ENCODE peak calls at places on chromosomes 3 and 15, in ten cellular contexts. B, Z, Y, H, X, V, L, D, K and N are unnamed samples.

GRCh38 chr15:71730277-71731144 is 79.8 kb upstream of the NR2E3 start:
- DNase-seq in B (peak; percentile 74), L (peak; percentile 50), D (no peak), H (peak; percentile 35), Y (no peak), V (no peak), X (peak; percentile 63), K (peak; percentile 77), Z (no peak), N (peak; percentile 72)

GRCh38 chr3:140816372-140816771 is 125.3 kb upstream of the SLC25A36 start:
- DNase-seq in K (no peak), X (no peak), L (no peak), Z (no peak), Y (no peak), B (no peak), V (no peak), H (no peak), D (no peak), N (no peak)

GRCh38 chr15:68470981-68471380 is 39.0 kb upstream of the ITGA11 start:
- DNase-seq in D (no peak), V (no peak), H (no peak), B (no peak), K (no peak), Y (no peak), Z (no peak), L (no peak), X (no peak), N (no peak)

GRCh38 chr3:122857019-122857418 is 62.1 kb downstream of the SLC49A4 start:
- DNase-seq in X (no peak), V (no peak), D (no peak), K (peak; percentile 62), Z (no peak), Y (no peak), B (peak; percentile 80), H (no peak), L (no peak), N (no peak)

GRCh38 chr3:4401441-4401840 is 65.6 kb downstream of the SUMF1 start:
- DNase-seq in Y (no peak), H (no peak), K (no peak), L (no peak), Z (no peak), D (no peak), B (no peak), V (no peak), X (no peak), N (no peak)

GRCh38 chr15:67520276-67520975 is 505 bp upstream of the C15orf61 start:
- DNase-seq in V (no peak), L (no peak), B (peak; percentile 43), D (no peak), Y (no peak), Z (no peak), K (peak; percentile 7), X (no peak), H (no peak), N (no peak)

GRCh38 chr3:138331143-138331894 is 1.7 kb upstream of the NME9 start:
- DNase-seq in Y (no peak), H (no peak), Z (no peak), D (no peak), B (peak; percentile 62), V (no peak), L (no peak), K (peak; percentile 35), X (no peak), N (no peak)

GRCh38 chr3:46559030-46559704 is 6.9 kb downstream of the LRRC2 start:
- DNase-seq in L (no peak), X (no peak), K (peak; percentile 33), V (peak; percentile 28), Z (no peak), Y (no peak), D (no peak), B (no peak), H (no peak), N (no peak)

GRCh38 chr3:190486201-190486865 is 27.6 kb upstream of the IL1RAP start:
- DNase-seq in X (no peak), V (no peak), Z (no peak), B (no peak), L (no peak), K (no peak), D (no peak), Y (no peak), H (no peak), N (no peak)

DNA sequence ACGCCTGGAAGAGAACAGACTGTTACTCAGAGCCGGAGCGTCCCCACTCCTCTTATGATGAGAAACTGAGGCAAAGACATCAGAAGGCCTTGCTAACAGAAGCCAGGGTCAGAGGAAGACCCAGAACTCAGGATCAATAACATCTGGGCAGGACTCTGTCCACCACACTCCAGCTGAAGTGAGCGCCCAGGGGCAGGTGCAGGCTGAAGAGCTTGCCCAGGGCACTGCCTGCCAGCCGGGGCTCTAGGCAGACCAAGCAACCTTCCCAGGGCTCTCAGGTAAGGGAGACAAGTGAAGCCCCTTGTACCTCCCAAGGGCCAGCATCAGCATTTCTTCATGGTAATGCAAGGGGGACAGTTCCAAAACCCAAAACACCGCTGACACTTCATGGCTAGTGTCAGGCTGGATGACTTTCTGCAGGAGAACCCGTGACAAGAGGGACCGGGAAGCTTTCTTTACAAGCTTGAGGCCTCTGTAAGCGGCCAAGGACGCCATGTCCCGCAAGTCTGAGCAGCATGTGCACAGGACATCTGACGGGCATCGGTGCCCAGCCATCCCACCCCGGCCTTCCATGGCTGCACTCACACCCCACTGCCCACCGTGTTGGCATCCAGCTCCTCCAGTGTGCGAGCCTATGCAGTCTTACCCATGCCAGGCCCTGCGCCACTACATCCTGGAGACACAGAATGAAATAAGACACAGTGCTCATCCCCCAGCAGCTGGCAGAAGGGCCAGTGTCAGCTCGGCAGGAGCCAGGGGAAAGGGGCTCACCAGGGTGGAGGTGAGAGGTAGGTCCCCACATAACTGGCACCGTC is 14.1 kb downstream of the XXYLT1 start:
- DNase-seq in V (no peak), X (no peak), B (no peak), Z (no peak), Y (no peak), K (no peak), H (no peak), D (no peak), L (no peak), N (peak; percentile 47)
- H3K4me3 ChIP-seq in V (no peak overlapping the region), X (no peak overlapping the region), B (no peak overlapping the region), Z (no peak overlapping the region), Y (no peak overlapping the region), K (no peak overlapping the region), H (no peak overlapping the region), D (no peak overlapping the region), L (no peak overlapping the region), N (no peak overlapping the region)

GRCh38 chr3:58036287-58037032 is 28.2 kb downstream of the FLNB start:
- DNase-seq in D (no peak), H (no peak), V (no peak), B (peak; percentile 31), L (no peak), X (peak; percentile 67), K (no peak), Z (no peak), Y (no peak), N (no peak)

GRCh38 chr3:58039609-58040008 is 31.4 kb downstream of the FLNB start:
- DNase-seq in B (no peak), L (no peak), K (no peak), H (no peak), D (no peak), X (no peak), V (no peak), Z (no peak), Y (no peak), N (no peak)

GRCh38 chr3:58038675-58039302 is 30.6 kb downstream of the FLNB start:
- DNase-seq in V (no peak), H (no peak), K (no peak), X (no peak), L (no peak), B (peak; percentile 29), Y (no peak), D (no peak), Z (no peak), N (no peak)

GRCh38 chr3:58035512-58035867 is 27.3 kb downstream of the FLNB start:
- DNase-seq in X (no peak), K (no peak), Z (no peak), H (no peak), Y (no peak), B (peak; percentile 76), L (no peak), D (no peak), V (no peak), N (no peak)

DNA sequence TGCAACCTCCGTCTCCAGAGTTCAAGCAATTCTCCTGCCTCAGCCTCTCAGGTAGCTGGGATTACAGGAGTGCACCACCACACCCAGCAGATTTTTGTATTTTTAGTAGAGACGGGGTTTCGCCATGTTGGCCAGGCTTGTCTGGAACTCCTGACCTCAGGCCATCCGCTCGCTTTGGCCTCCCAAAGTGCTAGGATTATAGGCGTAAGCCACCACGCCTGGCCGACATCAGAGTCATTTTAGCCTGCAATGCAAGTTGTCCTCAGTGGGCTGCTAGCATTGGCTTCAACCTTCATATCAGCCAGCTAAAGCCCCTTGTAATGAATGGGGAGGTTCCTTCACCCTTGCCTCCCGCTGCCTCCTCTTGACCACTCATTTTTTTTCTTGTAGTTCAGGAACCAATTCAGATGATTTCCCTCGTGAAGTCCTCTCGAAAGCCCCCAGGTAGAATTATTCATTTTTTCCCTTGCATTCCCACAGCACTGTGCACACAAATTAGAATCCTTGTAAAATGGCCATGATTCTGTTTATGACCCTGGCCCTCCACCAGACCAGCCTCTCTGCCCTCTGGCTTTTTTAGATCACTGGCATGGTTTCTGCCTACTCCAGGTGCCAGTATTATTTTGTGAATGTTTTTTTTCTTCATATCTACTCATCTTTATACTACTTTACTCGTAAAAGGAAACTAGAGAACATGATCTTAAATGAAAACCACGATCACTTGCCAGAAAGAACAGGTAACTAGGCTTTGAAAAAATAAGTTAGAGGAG is 29.1 kb downstream of the FLNB start:
- DNase-seq in Y (no peak), B (no peak), Z (no peak), D (no peak), X (no peak), H (no peak), K (no peak), L (no peak), V (no peak), N (no peak)
- H3K4me1 ChIP-seq in Y (no peaks in the 10 kb centered on the region), B (peaks cover 52% of the 10 kb centered on the region), Z (peaks cover 37% of the 10 kb centered on the region), D (peaks cover 18% of the 10 kb centered on the region), X (peaks cover 79% of the 10 kb centered on the region), H (peaks cover 59% of the 10 kb centered on the region), K (peaks cover 20% of the 10 kb centered on the region), L (peaks cover 98% of the 10 kb centered on the region), V (peaks cover 53% of the 10 kb centered on the region), N (peaks cover 2% of the 10 kb centered on the region)

DNA sequence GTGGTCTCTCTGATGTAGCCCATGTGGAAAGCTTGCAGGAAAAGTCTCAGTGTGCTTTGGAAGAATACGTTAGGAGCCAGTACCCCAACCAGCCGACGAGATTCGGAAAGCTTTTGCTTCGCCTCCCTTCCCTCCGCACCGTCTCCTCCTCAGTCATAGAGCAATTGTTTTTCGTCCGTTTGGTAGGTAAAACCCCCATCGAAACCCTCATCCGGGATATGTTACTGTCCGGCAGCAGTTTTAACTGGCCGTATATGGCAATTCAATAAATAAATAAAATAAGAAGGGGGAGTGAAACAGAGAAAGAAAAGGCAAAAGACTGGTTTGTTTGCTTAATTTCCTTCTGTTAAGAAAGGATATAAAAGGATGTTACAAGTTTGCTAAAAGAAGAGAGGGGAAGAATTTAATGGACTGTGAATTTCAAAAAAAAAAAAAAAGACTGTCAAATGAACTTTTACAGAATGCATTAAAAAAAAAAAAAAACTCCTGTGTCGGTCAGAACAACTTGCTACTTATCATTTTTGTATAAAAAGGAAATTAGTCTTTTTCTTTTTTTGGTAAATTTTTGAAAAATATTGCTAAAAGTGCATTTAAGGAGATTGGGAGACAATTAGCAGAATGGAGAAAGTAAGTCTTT is 7.0 kb downstream of the NR2F2 start:
- DNase-seq in K (no peak), B (peak; percentile 39), X (no peak), Y (no peak), L (peak; percentile 15), H (no peak), D (peak; percentile 34), V (no peak), Z (peak; percentile 50), N (no peak)
- H3K27me3 ChIP-seq in K (no peaks in the 10 kb centered on the region), B (no peaks in the 10 kb centered on the region), X (no peaks in the 10 kb centered on the region), Y (no peaks in the 10 kb centered on the region), L (no peaks in the 10 kb centered on the region), H (peaks cover 28% of the 10 kb centered on the region), D (no peaks in the 10 kb centered on the region), V (peaks cover 33% of the 10 kb centered on the region), Z (no peaks in the 10 kb centered on the region), N (no peaks in the 10 kb centered on the region)

GRCh38 chr3:71583569-71584215 is at the start of gene FOXP1:
- DNase-seq in B (peak; percentile 91), X (peak; percentile 60), Z (peak; percentile 78), H (peak; percentile 77), V (peak; percentile 85), Y (peak; percentile 85), L (peak; percentile 66), D (peak; percentile 85), K (peak; percentile 64), N (peak; percentile 91)
- H3K4me3 ChIP-seq in B (peak within 1 kb of the TSS; percentile 93), X (peak within 1 kb of the TSS; percentile 77), Z (peak within 1 kb of the TSS; percentile 77), H (peak within 1 kb of the TSS; percentile 88), V (peak within 1 kb of the TSS; percentile 83), Y (peak within 1 kb of the TSS; percentile 82), L (peak within 1 kb of the TSS; percentile 97), D (peak within 1 kb of the TSS; percentile 86), K (peak within 1 kb of the TSS; percentile 90), N (peak within 1 kb of the TSS; percentile 85)